ENCODE peak calls at places on chromosomes 16 and 17, in seven cellular contexts. B is CD8-positive, alpha-beta memory T cell; H is K562; V is body of pancreas; Z is stomach; M is psoas muscle; J is aorta. T is an unnamed sample. For H3K4me1, the result is how much of the 10 kb centered on the place peaks cover.

GRCh38 chr17:17702821-17703607 is 21.8 kb downstream of the RAI1 start:
- DNase-seq in B (no peak), H (peak), V (no peak), Z (no peak), M (no peak), J (no peak), T (peak)

GRCh38 chr17:35130392-35130791 is 9.0 kb downstream of the FNDC8 start:
- DNase-seq in B (no peak), H (no peak), V (no peak), Z (no peak), M (no peak), J (no peak), T (no peak)

GRCh38 chr16:11632455-11632921 is 35.8 kb upstream of the SNN start:
- DNase-seq in B (no peak), H (no peak), V (peak), Z (no peak), M (peak), J (peak), T (no peak)

GRCh38 chr16:58938856-58939255 is 204.7 kb upstream of the GOT2 start:
- DNase-seq in B (no peak), H (no peak), V (no peak), Z (no peak), M (no peak), J (no peak), T (no peak)

GRCh38 chr16:49855280-49855821 is 561 bp downstream of the ZNF423 start:
- DNase-seq in B (peak), H (peak), V (peak), Z (peak), M (peak), J (peak), T (peak)

GRCh38 chr16:66502020-66502913 is 47.7 kb downstream of the TK2 start:
- DNase-seq in B (no peak), H (no peak), V (peak), Z (peak), M (peak), J (peak), T (peak)

GRCh38 chr17:1783834-1784611 is 22.2 kb downstream of the SERPINF1 start:
- DNase-seq in B (no peak), H (peak), V (peak), Z (peak), M (peak), J (peak), T (peak)

GRCh38 chr16:29663020-29663828 is at the start of gene SPN:
- DNase-seq in B (peak), H (peak), V (no peak), Z (no peak), M (no peak), J (no peak), T (no peak)

GRCh38 chr16:58026139-58026704 is 668 bp downstream of the MMP15 start:
- DNase-seq in B (no peak), H (peak), V (peak), Z (peak), M (peak), J (peak), T (peak)

GRCh38 chr16:86480444-86480843 is 29.9 kb upstream of the FOXF1 start:
- DNase-seq in B (no peak), H (no peak), V (no peak), Z (no peak), M (no peak), J (no peak), T (no peak)

GRCh38 chr17:16945141-16945493 is 26.8 kb downstream of the TNFRSF13B start:
- DNase-seq in B (no peak), H (no peak), V (no peak), Z (no peak), M (no peak), J (no peak), T (no peak)

GRCh38 chr16:12920739-12921138 is 19.3 kb downstream of the SHISA9 start:
- DNase-seq in B (no peak), H (no peak), V (no peak), Z (no peak), M (no peak), J (no peak), T (no peak)

GRCh38 chr16:48613061-48613957 is 3.3 kb upstream of the N4BP1 start:
- DNase-seq in B (peak), H (no peak), V (no peak), Z (peak), M (no peak), J (no peak), T (no peak)

GRCh38 chr16:67962135-67962534 is 6.3 kb downstream of the SLC12A4 start:
- DNase-seq in B (no peak), H (no peak), V (no peak), Z (no peak), M (no peak), J (no peak), T (no peak)
- H3K4me1 ChIP-seq in B (under half), H (under half), V (under half), Z (half or more), M (half or more), J (under half), T (under half)

DNA sequence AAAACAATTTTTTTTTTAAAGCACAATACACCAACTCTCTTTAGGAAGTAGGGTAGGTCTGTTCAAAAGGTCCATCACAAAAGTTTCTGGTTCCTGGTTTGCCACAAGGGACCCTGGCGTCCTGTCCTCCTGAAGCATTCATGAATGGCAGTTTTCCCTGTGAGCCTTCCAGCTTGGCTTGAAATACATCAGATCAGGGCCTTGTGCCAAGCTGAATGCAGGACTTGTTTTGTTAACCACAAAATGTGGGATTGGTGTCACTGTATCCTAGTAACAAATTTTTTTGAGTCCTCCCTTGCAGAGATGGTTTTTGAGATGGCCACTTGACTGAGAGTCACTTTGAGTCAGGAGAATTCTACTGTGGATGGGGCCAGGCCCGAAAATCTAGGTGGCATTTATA is 3.9 kb downstream of the GNAO1 start:
- DNase-seq in B (no peak), H (no peak), V (no peak), Z (no peak), M (no peak), J (no peak), T (no peak)
- H3K4me1 ChIP-seq in B (under half), H (under half), V (under half), Z (half or more), M (under half), J (under half), T (under half)

DNA sequence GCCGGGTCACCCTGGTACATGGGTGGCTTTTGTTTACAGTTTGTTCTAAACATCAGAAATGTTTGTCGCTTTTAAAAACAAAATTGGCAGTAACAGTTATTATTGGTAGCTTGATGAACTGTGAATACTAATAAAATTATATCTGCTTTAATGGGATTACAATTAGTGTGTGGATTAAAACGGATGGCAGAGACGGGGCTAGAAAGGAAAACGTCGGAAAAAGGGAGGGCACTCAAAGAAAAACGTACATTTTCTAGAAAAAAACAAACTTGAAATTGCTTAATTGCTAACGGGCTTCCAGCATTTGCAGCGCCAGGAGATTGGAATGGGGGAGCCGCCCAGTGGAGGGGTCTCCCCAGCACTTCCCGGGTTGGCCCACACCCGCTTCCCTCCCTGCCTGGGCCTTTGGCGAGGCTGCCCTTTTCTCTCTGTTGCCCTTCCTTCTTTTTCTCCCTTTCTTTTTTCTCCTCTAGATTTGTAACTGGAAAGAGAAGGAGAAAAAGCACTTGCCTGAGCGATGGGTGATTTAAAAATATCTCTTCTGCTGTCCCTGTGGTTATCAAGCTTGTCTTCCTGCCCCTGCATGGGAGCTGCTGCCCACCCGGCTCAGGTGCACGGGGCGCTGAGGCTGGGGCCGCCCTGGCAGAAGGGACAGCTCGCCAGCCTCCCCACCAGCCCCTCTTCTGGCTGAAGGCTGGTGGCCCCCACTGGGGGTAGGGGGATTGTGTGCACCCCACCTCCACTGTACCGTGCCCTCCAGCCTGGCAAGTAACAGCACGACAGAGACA is 5.9 kb downstream of the BAHCC1 start:
- DNase-seq in B (no peak), H (no peak), V (no peak), Z (no peak), M (no peak), J (no peak), T (no peak)
- H3K4me1 ChIP-seq in B (under half), H (half or more), V (half or more), Z (half or more), M (half or more), J (under half), T (half or more)

GRCh38 chr16:27324851-27325301 is 11.1 kb downstream of the IL4R start:
- DNase-seq in B (no peak), H (no peak), V (no peak), Z (no peak), M (peak), J (peak), T (no peak)
- H3K4me1 ChIP-seq in B (half or more), H (under half), V (half or more), Z (half or more), M (under half), J (under half), T (under half)

DNA sequence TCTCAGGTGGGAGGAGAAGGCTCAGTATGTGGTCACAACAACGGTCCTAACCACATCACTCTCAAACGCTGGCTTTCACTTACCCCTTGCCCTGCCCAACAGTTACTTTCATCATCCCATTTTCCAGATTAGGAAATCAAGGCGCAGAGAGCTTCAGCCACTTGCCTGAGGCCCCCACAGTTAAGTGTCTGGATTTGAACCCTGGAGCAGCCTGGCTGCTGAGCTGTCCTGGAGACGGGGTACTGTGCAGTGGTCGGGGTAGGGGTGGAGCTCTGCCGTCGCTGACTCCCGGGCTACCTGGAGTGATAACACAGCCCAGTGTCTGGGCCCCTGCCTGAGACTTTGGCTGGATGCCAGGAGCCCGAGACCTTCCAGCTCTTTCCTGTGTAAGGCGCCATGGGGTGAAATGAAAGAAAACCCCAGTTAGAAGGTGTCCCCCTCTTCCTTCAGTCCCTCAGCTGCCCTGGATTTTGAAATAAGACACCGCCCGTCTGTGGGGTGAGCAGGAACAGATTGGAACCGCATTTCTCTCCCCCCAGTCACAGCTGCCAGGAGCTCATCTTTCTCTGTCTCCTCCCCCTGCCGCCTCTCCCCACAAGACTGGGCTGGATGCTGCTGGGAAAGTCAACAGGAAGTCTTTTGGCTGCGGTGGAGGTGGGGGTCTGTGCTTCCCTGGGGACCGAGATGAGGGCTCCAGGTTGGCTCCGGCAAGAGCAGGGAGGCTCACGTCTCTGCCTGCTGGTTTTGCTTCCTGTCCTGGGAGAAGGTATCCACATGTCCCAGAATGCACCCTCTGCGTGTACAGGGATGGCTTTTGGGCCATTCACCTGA is 280.2 kb downstream of the SEC14L1 start:
- DNase-seq in B (peak), H (peak), V (no peak), Z (no peak), M (no peak), J (no peak), T (peak)
- H3K4me1 ChIP-seq in B (half or more), H (half or more), V (half or more), Z (half or more), M (half or more), J (under half), T (half or more)

GRCh38 chr16:14308357-14308723 is 237.2 kb downstream of the MRTFB start:
- DNase-seq in B (no peak), H (no peak), V (no peak), Z (no peak), M (no peak), J (no peak), T (no peak)
- H3K4me1 ChIP-seq in B (under half), H (half or more), V (half or more), Z (half or more), M (half or more), J (under half), T (half or more)

GRCh38 chr16:54985668-54986067 is 55.0 kb downstream of the IRX5 start:
- DNase-seq in B (no peak), H (no peak), V (no peak), Z (no peak), M (no peak), J (no peak), T (no peak)

GRCh38 chr16:54976651-54977200 is 46.1 kb downstream of the IRX5 start:
- DNase-seq in B (no peak), H (no peak), V (no peak), Z (no peak), M (no peak), J (no peak), T (no peak)

GRCh38 chr16:54985156-54985555 is 54.5 kb downstream of the IRX5 start:
- DNase-seq in B (no peak), H (no peak), V (no peak), Z (no peak), M (no peak), J (no peak), T (no peak)

GRCh38 chr16:54986404-54986803 is 55.7 kb downstream of the IRX5 start:
- DNase-seq in B (no peak), H (no peak), V (no peak), Z (no peak), M (no peak), J (no peak), T (no peak)

GRCh38 chr16:54980821-54981220 is 50.2 kb downstream of the IRX5 start:
- DNase-seq in B (no peak), H (no peak), V (no peak), Z (no peak), M (no peak), J (no peak), T (no peak)
- H3K4me1 ChIP-seq in B (under half), H (under half), V (under half), Z (under half), M (under half), J (under half), T (under half)